ENCODE peak calls at places on chromosomes 13 and 19, in seven cellular contexts. F, O, L, N, H, X and J are unnamed samples.

GRCh38 chr19:19034204-19034624 is 811 bp downstream of the ARMC6 start:
- DNase-seq in F (no peak), O (peak), L (peak), N (peak), H (peak), X (peak), J (peak)

GRCh38 chr13:60431108-60431700 is 34.2 kb downstream of the TDRD3 start:
- DNase-seq in F (no peak), O (peak), L (peak), N (peak), H (no peak), X (peak), J (peak)

GRCh38 chr13:107299717-107300116 is 731.8 kb upstream of the ARGLU1 start:
- DNase-seq in F (no peak), O (no peak), L (no peak), N (no peak), H (no peak), X (no peak), J (no peak)

GRCh38 chr13:114142640-114143490 is 10.4 kb upstream of the RASA3 start:
- DNase-seq in F (no peak), O (no peak), L (no peak), N (no peak), H (peak), X (no peak), J (no peak)

GRCh38 chr13:73693215-73693614 is 441.0 kb downstream of the KLF12 start:
- DNase-seq in F (no peak), O (peak), L (no peak), N (no peak), H (no peak), X (no peak), J (no peak)

GRCh38 chr13:61470801-61471200 is 55.2 kb upstream of the PCDH20 start:
- DNase-seq in F (no peak), O (no peak), L (no peak), N (no peak), H (no peak), X (no peak), J (no peak)

GRCh38 chr13:30551194-30551593 is 66.5 kb upstream of the USPL1 start:
- DNase-seq in F (no peak), O (no peak), L (no peak), N (peak), H (no peak), X (no peak), J (no peak)

GRCh38 chr19:16018801-16019551 is 57.3 kb upstream of the TPM4 start:
- DNase-seq in F (no peak), O (no peak), L (no peak), N (no peak), H (no peak), X (no peak), J (no peak)

GRCh38 chr19:1365306-1365963 is 18.3 kb upstream of the NDUFS7 start:
- DNase-seq in F (no peak), O (no peak), L (no peak), N (no peak), H (no peak), X (no peak), J (no peak)

GRCh38 chr19:1206733-1207301 is 1.2 kb downstream of the STK11 start:
- DNase-seq in F (no peak), O (no peak), L (no peak), N (no peak), H (no peak), X (no peak), J (no peak)

GRCh38 chr13:101576452-101576851 is 124.0 kb downstream of the ITGBL1 start:
- DNase-seq in F (no peak), O (peak), L (peak), N (no peak), H (no peak), X (no peak), J (peak)

GRCh38 chr13:19791953-19792537 is 9.3 kb upstream of the PSPC1 start:
- DNase-seq in F (no peak), O (no peak), L (no peak), N (no peak), H (no peak), X (no peak), J (no peak)

GRCh38 chr13:77300176-77301141 is 26.4 kb downstream of the MYCBP2 start:
- DNase-seq in F (no peak), O (peak), L (no peak), N (no peak), H (no peak), X (no peak), J (peak)

GRCh38 chr19:41708481-41708880 is at the start of gene CEACAM5:
- DNase-seq in F (no peak), O (no peak), L (no peak), N (peak), H (no peak), X (no peak), J (no peak)

GRCh38 chr19:15248648-15249559 is 16.7 kb upstream of the EPHX3 start:
- DNase-seq in F (peak), O (peak), L (peak), N (peak), H (no peak), X (no peak), J (peak)

GRCh38 chr13:24187185-24187584 is 26.7 kb downstream of the SPATA13 start:
- DNase-seq in F (no peak), O (peak), L (peak), N (no peak), H (no peak), X (no peak), J (peak)

GRCh38 chr13:49340161-49340560 is 92.4 kb downstream of the CDADC1 start:
- DNase-seq in F (no peak), O (no peak), L (no peak), N (no peak), H (no peak), X (no peak), J (no peak)

GRCh38 chr19:55080915-55081772 is 5.5 kb downstream of the EPS8L1 start:
- DNase-seq in F (peak), O (peak), L (peak), N (no peak), H (peak), X (peak), J (peak)

GRCh38 chr13:114032121-114032799 is 58.4 kb upstream of the C13orf46 start:
- DNase-seq in F (no peak), O (peak), L (peak), N (no peak), H (no peak), X (no peak), J (peak)

GRCh38 chr13:27110056-27110746 is 61.4 kb downstream of the USP12 start:
- DNase-seq in F (no peak), O (no peak), L (no peak), N (no peak), H (no peak), X (no peak), J (no peak)

GRCh38 chr19:2561895-2562294 is 86.0 kb downstream of the GADD45B start:
- DNase-seq in F (peak), O (no peak), L (no peak), N (no peak), H (peak), X (no peak), J (no peak)

GRCh38 chr13:70755411-70755810 is 647.2 kb upstream of the KLHL1 start:
- DNase-seq in F (no peak), O (no peak), L (no peak), N (no peak), H (no peak), X (no peak), J (no peak)

GRCh38 chr19:35107541-35107939 is 8.1 kb upstream of the FXYD3 start:
- DNase-seq in F (no peak), O (peak), L (no peak), N (peak), H (no peak), X (no peak), J (peak)

GRCh38 chr13:33953781-33954180 is 135.8 kb downstream of the RFC3 start:
- DNase-seq in F (no peak), O (peak), L (no peak), N (no peak), H (no peak), X (no peak), J (no peak)

GRCh38 chr13:47126432-47126831 is 229.6 kb upstream of the HTR2A start:
- DNase-seq in F (no peak), O (no peak), L (no peak), N (no peak), H (no peak), X (no peak), J (no peak)

GRCh38 chr19:31066385-31066784 is 282.9 kb downstream of the TSHZ3 start:
- DNase-seq in F (no peak), O (peak), L (peak), N (peak), H (no peak), X (no peak), J (peak)